ENCODE peak calls at places on chromosomes 3 and 15, in seven cellular contexts. K is brain microvascular endothelial cell, P is mammary epithelial cell, V is A673, A is ovary, S is upper lobe of right lung, X is spleen. N is an unnamed sample.

GRCh38 chr3:184380210-184380626 is 364 bp downstream of the CHRD start:
- DNase-seq in K (no peak), P (no peak), V (no peak), A (peak; percentile 85), S (peak; percentile 83), X (peak; percentile 79), N (no peak)

GRCh38 chr15:95141486-95141885 is 910.1 kb downstream of the MCTP2 start:
- DNase-seq in K (no peak), P (peak; percentile 39), V (no peak), A (no peak), S (no peak), X (no peak), N (no peak)

GRCh38 chr15:78709263-78709882 is 68.4 kb upstream of the CHRNB4 start:
- DNase-seq in K (peak; percentile 19), P (peak; percentile 33), V (peak; percentile 63), A (peak; percentile 70), S (peak; percentile 84), X (peak; percentile 92), N (peak; percentile 57)

GRCh38 chr3:56157693-56158092 is 310.6 kb downstream of the ERC2 start:
- DNase-seq in K (no peak), P (peak; percentile 5), V (no peak), A (no peak), S (no peak), X (no peak), N (no peak)

GRCh38 chr3:169813757-169814517 is 1.2 kb upstream of the LRRC34 start:
- DNase-seq in K (no peak), P (no peak), V (peak; percentile 64), A (peak; percentile 30), S (peak; percentile 68), X (peak; percentile 93), N (no peak)

GRCh38 chr3:106635271-106635670 is 742.0 kb upstream of the CCDC54 start:
- DNase-seq in K (peak; percentile 69), P (peak; percentile 90), V (peak; percentile 59), A (no peak), S (no peak), X (no peak), N (no peak)

GRCh38 chr15:95263751-95264150 is 1032.4 kb downstream of the MCTP2 start:
- DNase-seq in K (no peak), P (no peak), V (no peak), A (no peak), S (no peak), X (no peak), N (no peak)

GRCh38 chr3:168511428-168512014 is 415.8 kb upstream of the GOLIM4 start:
- DNase-seq in K (peak; percentile 5), P (no peak), V (peak; percentile 12), A (no peak), S (no peak), X (no peak), N (no peak)

GRCh38 chr3:12516873-12517272 is 28.4 kb downstream of the MKRN2OS start:
- DNase-seq in K (no peak), P (no peak), V (no peak), A (no peak), S (no peak), X (no peak), N (no peak)

GRCh38 chr3:51799879-51800757 is 21.1 kb upstream of the IQCF6 start:
- DNase-seq in K (peak; percentile 74), P (peak; percentile 65), V (peak; percentile 67), A (no peak), S (no peak), X (no peak), N (no peak)

GRCh38 chr3:61848885-61849284 is 287.5 kb downstream of the PTPRG start:
- DNase-seq in K (no peak), P (peak; percentile 68), V (peak; percentile 74), A (no peak), S (no peak), X (no peak), N (no peak)

GRCh38 chr3:16512435-16513140 is 911 bp downstream of the RFTN1 start:
- DNase-seq in K (no peak), P (no peak), V (no peak), A (peak; percentile 59), S (peak; percentile 80), X (peak; percentile 91), N (no peak)

GRCh38 chr3:190172751-190173150 is 52.1 kb upstream of the P3H2 start:
- DNase-seq in K (no peak), P (peak; percentile 35), V (no peak), A (no peak), S (no peak), X (no peak), N (no peak)

GRCh38 chr15:57333487-57333886 is 42.8 kb upstream of the CGNL1 start:
- DNase-seq in K (peak; percentile 34), P (no peak), V (no peak), A (no peak), S (no peak), X (no peak), N (no peak)

GRCh38 chr3:79086514-79086913 is 681.3 kb downstream of the ROBO1 start:
- DNase-seq in K (peak; percentile 65), P (peak; percentile 43), V (peak; percentile 72), A (no peak), S (no peak), X (no peak), N (peak; percentile 42)

GRCh38 chr3:195511136-195511535 is 32.0 kb downstream of the PPP1R2 start:
- DNase-seq in K (no peak), P (no peak), V (no peak), A (no peak), S (no peak), X (peak; percentile 39), N (no peak)

GRCh38 chr15:51735211-51735610 is 2.2 kb downstream of the LYSMD2 start:
- DNase-seq in K (no peak), P (no peak), V (no peak), A (no peak), S (no peak), X (no peak), N (no peak)

DNA sequence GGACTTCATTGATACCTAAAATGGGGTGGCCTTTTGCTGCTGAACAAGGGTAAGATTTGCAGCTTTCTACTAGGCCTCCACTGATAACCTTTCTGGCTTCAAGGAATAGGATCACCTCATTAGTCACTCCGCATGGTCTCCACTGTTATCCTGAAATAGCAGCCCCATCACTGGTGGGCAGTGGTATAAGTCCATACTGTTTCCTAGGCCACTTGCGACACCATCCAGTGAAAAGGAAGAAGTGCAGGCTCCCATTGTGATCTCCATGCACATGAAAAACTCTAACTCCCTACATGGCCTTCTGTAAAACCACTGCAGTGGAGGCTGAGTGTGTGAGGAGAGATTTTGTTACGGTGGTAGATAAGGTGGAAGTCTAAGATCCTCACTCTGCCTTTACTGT is 1455.9 kb downstream of the SI start:
- DNase-seq in K (peak; percentile 52), P (no peak), V (peak; percentile 57), A (no peak), S (no peak), X (no peak), N (no peak)
- TF ChIP-seq CTCF in K (peak; percentile 56), P (no peak), V (peak; percentile 44), A (no peak), S (no peak), X (no peak), N (no peak)

DNA sequence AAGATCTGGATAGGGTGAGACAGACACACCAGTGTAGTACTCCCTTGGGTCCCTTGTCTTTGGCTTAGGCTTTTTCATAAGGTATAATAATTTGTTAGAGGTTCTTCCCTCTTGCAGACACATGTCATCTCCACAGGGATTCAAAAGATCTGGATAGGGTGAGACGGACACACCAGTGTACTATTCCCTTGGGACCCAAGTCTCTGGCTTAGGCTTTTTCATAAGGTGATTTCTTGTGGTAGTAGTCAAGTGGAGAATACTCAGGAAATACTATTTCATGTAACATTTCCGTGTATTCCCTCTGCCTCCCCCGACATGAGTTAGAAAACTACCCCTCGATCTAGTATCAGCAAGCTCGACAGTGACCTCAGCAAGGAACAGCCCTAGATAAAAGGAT is 954 bp upstream of the MAPKBP1 start:
- DNase-seq in K (no peak), P (no peak), V (peak; percentile 31), A (no peak), S (no peak), X (no peak), N (no peak)
- H3K27ac ChIP-seq in K (peak overlapping the region; percentile 61), P (peak overlapping the region; percentile 89), V (peak overlapping the region; percentile 78), A (no peak overlapping the region), S (peak overlapping the region; percentile 75), X (no peak overlapping the region), N (no peak overlapping the region)

GRCh38 chr3:40524222-40524570 is 564 bp upstream of the ZNF621 start:
- DNase-seq in K (peak; percentile 13), P (no peak), V (no peak), A (no peak), S (no peak), X (no peak), N (no peak)

GRCh38 chr3:40523781-40524180 is 979 bp upstream of the ZNF621 start:
- DNase-seq in K (no peak), P (no peak), V (no peak), A (no peak), S (no peak), X (no peak), N (no peak)

GRCh38 chr3:40521254-40521653 is 3.5 kb upstream of the ZNF621 start:
- DNase-seq in K (no peak), P (no peak), V (no peak), A (no peak), S (no peak), X (no peak), N (no peak)

GRCh38 chr3:40528426-40528825 is 3.7 kb downstream of the ZNF621 start:
- DNase-seq in K (no peak), P (no peak), V (no peak), A (no peak), S (no peak), X (no peak), N (no peak)

DNA sequence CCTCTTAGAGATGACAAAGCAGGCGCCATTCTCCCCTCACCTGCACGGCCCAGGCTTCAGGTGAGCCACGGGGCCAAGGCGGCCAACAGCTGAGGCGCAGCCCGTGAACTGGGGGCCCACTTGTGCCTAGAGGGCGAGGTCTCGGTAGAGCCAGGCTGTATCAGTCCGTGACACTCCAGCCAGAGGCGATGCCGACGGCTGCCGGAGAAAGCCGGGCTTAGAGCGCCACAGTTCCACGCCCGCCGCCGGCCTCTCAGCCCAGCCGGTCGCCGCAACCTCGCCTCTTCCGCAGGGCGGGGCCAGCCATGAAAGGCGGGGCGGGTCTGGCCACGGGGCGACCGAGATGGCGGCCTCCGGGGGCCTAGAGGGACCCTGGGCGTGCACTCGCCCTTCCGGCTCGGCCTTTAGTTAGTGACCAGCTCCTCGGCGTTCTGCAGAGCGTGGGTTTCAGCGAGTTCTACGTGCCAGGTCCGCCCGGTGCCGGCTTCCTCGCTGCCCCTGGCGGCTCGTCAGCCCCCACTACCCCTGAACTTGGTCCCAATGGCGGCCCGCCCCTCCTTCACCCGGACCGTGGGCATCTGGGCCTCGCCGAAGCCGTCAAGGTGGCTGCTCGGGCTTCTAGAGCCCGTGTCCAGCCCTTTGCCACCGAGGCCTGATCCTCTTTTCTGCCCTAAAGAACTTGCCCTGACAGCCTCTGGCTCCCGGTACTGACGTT is at the start of gene ZNF621:
- DNase-seq in K (peak; percentile 67), P (peak; percentile 84), V (peak; percentile 65), A (peak; percentile 92), S (peak; percentile 96), X (peak; percentile 99), N (peak; percentile 88)
- H3K4me3 ChIP-seq in K (peak within 1 kb of the TSS; percentile 77), P (peak within 1 kb of the TSS; percentile 78), V (peak within 1 kb of the TSS; percentile 75), A (peak within 1 kb of the TSS; percentile 51), S (peak within 1 kb of the TSS; percentile 76), X (peak within 1 kb of the TSS; percentile 78), N (peak within 1 kb of the TSS; percentile 91)

DNA sequence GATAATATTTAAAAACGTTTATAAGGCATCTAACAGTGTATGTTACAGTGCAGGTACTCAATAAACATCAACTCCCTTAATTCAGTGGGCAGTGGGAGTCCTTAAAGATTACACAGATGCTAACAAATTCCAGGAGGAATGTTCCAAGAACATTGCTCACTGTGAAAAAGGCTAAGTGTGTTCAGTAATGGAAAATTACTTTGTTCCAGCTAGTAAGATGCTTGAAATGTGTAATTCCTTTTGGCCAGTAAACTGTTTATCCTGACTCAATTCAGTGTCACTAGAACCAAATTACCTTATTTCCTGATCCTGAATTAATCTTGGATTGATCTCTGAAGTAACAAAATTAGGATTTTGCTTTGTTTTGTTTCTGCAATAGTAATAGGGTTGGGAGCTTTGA is 54.2 kb upstream of the SEMA6D start:
- DNase-seq in K (no peak), P (no peak), V (no peak), A (no peak), S (no peak), X (no peak), N (no peak)
- TF ChIP-seq CTCF in K (no peak), P (no peak), V (no peak), A (no peak), S (no peak), X (no peak), N (no peak)